ENCODE peak calls at places on chromosomes 2 and 18, in five cellular contexts. Y is posterior vena cava; P is T-helper 2 cell; B is stimulated activated CD8-positive, alpha-beta memory T cell treated with anti-CD3 and anti-CD28 coated beads, Interleukin-4, amount 100 ng/mL, for 4 hours; U is left lobe of liver. R is an unnamed sample.
A peak's percentile ranks its signal among the peaks of the same experiment; 100 is the strongest.

GRCh38 chr18:32271649-32272324 is 81.9 kb downstream of the MEP1B start:
- DNase-seq in B (no peak), Y (no peak), U (no peak), P (no peak), R (peak; percentile 69)

GRCh38 chr2:127569274-127570065 is 34.0 kb downstream of the MYO7B start:
- DNase-seq in B (no peak), P (no peak), U (no peak), Y (peak; percentile 85), R (no peak)

GRCh38 chr2:72134997-72135800 is 12.5 kb downstream of the CYP26B1 start:
- DNase-seq in U (no peak), P (no peak), B (no peak), Y (peak; percentile 74), R (no peak)

GRCh38 chr2:231514951-231515297 is 15.3 kb downstream of the NMUR1 start:
- DNase-seq in P (no peak), B (no peak), U (no peak), Y (no peak), R (no peak)

GRCh38 chr2:42969231-42970150 is 177.1 kb upstream of the HAAO start:
- DNase-seq in U (no peak), Y (peak; percentile 82), P (no peak), B (no peak), R (no peak)

GRCh38 chr2:172613610-172614231 is 57.8 kb downstream of the PDK1 start:
- DNase-seq in Y (no peak), B (no peak), U (no peak), P (no peak), R (no peak)

GRCh38 chr2:11726384-11726783 is 20.0 kb upstream of the LPIN1 start:
- DNase-seq in B (no peak), Y (no peak), P (no peak), U (peak; percentile 94), R (no peak)

GRCh38 chr18:9876867-9877654 is 8.7 kb upstream of the TXNDC2 start:
- DNase-seq in Y (no peak), U (no peak), B (no peak), P (no peak), R (no peak)

GRCh38 chr2:12442627-12442928 is 274.2 kb upstream of the TRIB2 start:
- DNase-seq in B (no peak), Y (no peak), U (no peak), P (no peak), R (no peak)

GRCh38 chr2:224248944-224249371 is 152.9 kb downstream of the FAM124B start:
- DNase-seq in P (no peak), B (no peak), Y (no peak), U (no peak), R (no peak)

GRCh38 chr2:55482186-55482945 is 37.2 kb upstream of the CFAP36 start:
- DNase-seq in U (no peak), Y (no peak), P (no peak), B (no peak), R (no peak)

GRCh38 chr18:31736630-31737029 is 24.1 kb downstream of the SLC25A52 start:
- DNase-seq in Y (no peak), U (no peak), P (no peak), B (no peak), R (peak; percentile 61)

GRCh38 chr2:13114391-13114790 is 397.7 kb downstream of the TRIB2 start:
- DNase-seq in P (no peak), B (no peak), Y (no peak), U (peak; percentile 48), R (no peak)

GRCh38 chr2:68412127-68412819 is 47.2 kb downstream of the PLEK start:
- DNase-seq in B (no peak), U (no peak), P (no peak), Y (no peak), R (peak; percentile 66)

R was measured in Karpas-422.